ENCODE peak calls at places on chromosomes 6 and 20, in six cellular contexts. One of them, this sample, is unnamed.

GRCh38 chr6:30557683-30557981 is 537 bp downstream of the PRR3 start:
- DNase-seq in neuronal stem cell: no peak
- DNase-seq in IMR-90: no peak
- DNase-seq in trophoblast cell: no peak
- DNase-seq in H1: no peak
- DNase-seq in H9: no peak
- DNase-seq in this sample: no peak

GRCh38 chr6:15500901-15501805 is 161.7 kb downstream of the DTNBP1 start:
- DNase-seq in neuronal stem cell: no peak
- DNase-seq in trophoblast cell: no peak
- DNase-seq in H1: no peak
- DNase-seq in H9: no peak
- DNase-seq in IMR-90: no peak
- DNase-seq in this sample: no peak

GRCh38 chr6:119497988-119498727 is 148.6 kb upstream of the MAN1A1 start:
- DNase-seq in H1: no peak
- DNase-seq in trophoblast cell: no peak
- DNase-seq in IMR-90: no peak
- DNase-seq in H9: no peak
- DNase-seq in neuronal stem cell: no peak
- DNase-seq in this sample: no peak

GRCh38 chr20:24808616-24809015 is 140.5 kb upstream of the CST7 start:
- DNase-seq in IMR-90: no peak
- DNase-seq in H1: no peak
- DNase-seq in trophoblast cell: no peak
- DNase-seq in H9: no peak
- DNase-seq in neuronal stem cell: no peak
- DNase-seq in this sample: no peak

GRCh38 chr20:47730744-47731143 is 54.5 kb downstream of the SULF2 start:
- DNase-seq in trophoblast cell: no peak
- DNase-seq in H9: no peak
- DNase-seq in neuronal stem cell: no peak
- DNase-seq in IMR-90: no peak
- DNase-seq in H1: no peak
- DNase-seq in this sample: no peak

GRCh38 chr6:99026135-99026534 is 78.4 kb upstream of the FBXL4 start:
- DNase-seq in H1: no peak
- DNase-seq in IMR-90: no peak
- DNase-seq in neuronal stem cell: peak
- DNase-seq in trophoblast cell: no peak
- DNase-seq in H9: no peak
- DNase-seq in this sample: no peak

GRCh38 chr6:56552212-56553130 is 90.2 kb downstream of the DST start:
- DNase-seq in H1: no peak
- DNase-seq in H9: no peak
- DNase-seq in IMR-90: peak
- DNase-seq in neuronal stem cell: no peak
- DNase-seq in trophoblast cell: peak
- DNase-seq in this sample: peak

GRCh38 chr20:59611286-59611685 is 6.9 kb downstream of the PHACTR3 start:
- DNase-seq in H9: no peak
- DNase-seq in neuronal stem cell: no peak
- DNase-seq in IMR-90: no peak
- DNase-seq in trophoblast cell: no peak
- DNase-seq in H1: no peak
- DNase-seq in this sample: no peak

GRCh38 chr6:166559662-166560061 is 26.8 kb downstream of the RAMACL start:
- DNase-seq in H1: no peak
- DNase-seq in IMR-90: no peak
- DNase-seq in H9: no peak
- DNase-seq in trophoblast cell: no peak
- DNase-seq in neuronal stem cell: no peak
- DNase-seq in this sample: no peak

GRCh38 chr6:22041797-22042489 is 254.9 kb downstream of the PRL start:
- DNase-seq in H1: no peak
- DNase-seq in trophoblast cell: no peak
- DNase-seq in neuronal stem cell: no peak
- DNase-seq in H9: no peak
- DNase-seq in IMR-90: peak
- DNase-seq in this sample: no peak

GRCh38 chr6:110367825-110368224 is 9.7 kb upstream of the METTL24 start:
- DNase-seq in neuronal stem cell: no peak
- DNase-seq in H9: no peak
- DNase-seq in trophoblast cell: no peak
- DNase-seq in H1: no peak
- DNase-seq in IMR-90: no peak
- DNase-seq in this sample: no peak

GRCh38 chr6:34955447-34955846 is 66.4 kb downstream of the ANKS1A start:
- DNase-seq in IMR-90: no peak
- DNase-seq in trophoblast cell: no peak
- DNase-seq in H1: no peak
- DNase-seq in H9: no peak
- DNase-seq in neuronal stem cell: no peak
- DNase-seq in this sample: no peak

GRCh38 chr20:7967199-7967844 is 27.1 kb upstream of the HAO1 start:
- DNase-seq in H9: no peak
- DNase-seq in trophoblast cell: peak
- DNase-seq in IMR-90: peak
- DNase-seq in H1: no peak
- DNase-seq in neuronal stem cell: no peak
- DNase-seq in this sample: no peak

GRCh38 chr20:38999965-39000910 is 38.1 kb downstream of the DHX35 start:
- DNase-seq in neuronal stem cell: no peak
- DNase-seq in trophoblast cell: no peak
- DNase-seq in IMR-90: no peak
- DNase-seq in H9: no peak
- DNase-seq in H1: no peak
- DNase-seq in this sample: no peak

GRCh38 chr20:1802385-1803215 is 92.6 kb upstream of the SIRPA start:
- DNase-seq in IMR-90: peak
- DNase-seq in trophoblast cell: peak
- DNase-seq in neuronal stem cell: peak
- DNase-seq in H9: peak
- DNase-seq in H1: peak
- DNase-seq in this sample: peak

GRCh38 chr6:108167449-108167903 is 1.7 kb downstream of the NR2E1 start:
- DNase-seq in IMR-90: no peak
- DNase-seq in H1: peak
- DNase-seq in H9: peak
- DNase-seq in neuronal stem cell: peak
- DNase-seq in trophoblast cell: no peak
- DNase-seq in this sample: no peak

GRCh38 chr20:45230631-45231030 is 9.5 kb downstream of the SEMG2 start:
- DNase-seq in H1: no peak
- DNase-seq in neuronal stem cell: no peak
- DNase-seq in H9: no peak
- DNase-seq in trophoblast cell: no peak
- DNase-seq in IMR-90: no peak
- DNase-seq in this sample: no peak

GRCh38 chr6:125529061-125529460 is 220.4 kb upstream of the HEY2 start:
- DNase-seq in trophoblast cell: no peak
- DNase-seq in neuronal stem cell: no peak
- DNase-seq in IMR-90: no peak
- DNase-seq in H9: no peak
- DNase-seq in H1: no peak
- DNase-seq in this sample: no peak
- H2BK120ac ChIP-seq in trophoblast cell: peak
- H2BK120ac ChIP-seq in neuronal stem cell: no peak
- H2BK120ac ChIP-seq in IMR-90: no peak
- H2BK120ac ChIP-seq in H9: no peak
- H2BK120ac ChIP-seq in H1: no peak
- H2BK120ac ChIP-seq in this sample: no peak

DNA sequence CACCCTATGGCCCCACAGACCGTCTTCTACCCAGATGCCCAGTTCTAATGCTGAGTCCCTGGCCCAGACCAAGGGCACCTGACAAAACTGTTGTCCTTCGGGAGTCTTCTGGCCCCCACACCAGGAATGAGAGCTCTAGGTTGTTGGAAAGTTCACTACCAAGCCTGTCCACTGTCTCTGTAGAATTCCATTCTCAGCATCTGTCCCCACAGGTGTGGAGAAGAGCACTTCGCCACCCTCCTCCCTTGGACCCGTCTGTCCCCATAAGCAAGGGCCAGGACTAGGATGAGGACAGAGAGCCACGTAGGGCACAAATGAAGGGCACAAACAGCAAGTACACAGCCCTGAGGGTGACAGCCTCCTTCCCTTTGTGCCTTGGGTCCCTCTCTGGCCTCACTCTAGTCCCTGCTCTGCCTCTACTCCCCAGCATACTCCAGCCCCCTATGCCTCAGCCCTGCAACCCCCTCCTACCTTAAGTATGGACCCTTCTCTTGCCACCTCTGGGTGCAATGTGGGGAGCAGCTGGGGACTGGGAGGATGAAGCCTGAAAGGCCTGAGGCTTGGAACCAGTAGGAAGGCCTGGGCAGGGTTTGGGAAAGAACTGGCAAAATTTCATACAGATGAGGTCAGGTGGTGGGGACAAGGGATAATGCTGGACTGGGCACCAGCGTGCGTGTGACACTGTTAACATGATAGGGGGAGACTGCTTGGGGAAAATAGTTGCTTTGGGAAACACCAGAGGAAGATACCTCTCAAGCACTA is 4.3 kb downstream of the LZTS3 start:
- DNase-seq in H1: no peak
- DNase-seq in trophoblast cell: no peak
- DNase-seq in IMR-90: no peak
- DNase-seq in neuronal stem cell: no peak
- DNase-seq in H9: no peak
- DNase-seq in this sample: no peak
- H3K9ac ChIP-seq in H1: peak
- H3K9ac ChIP-seq in trophoblast cell: no peak
- H3K9ac ChIP-seq in IMR-90: no peak
- H3K9ac ChIP-seq in neuronal stem cell: peak
- H3K9ac ChIP-seq in H9: no peak
- H3K9ac ChIP-seq in this sample: no peak

GRCh38 chr6:129863664-129864063 is 2.5 kb upstream of the TMEM244 start:
- DNase-seq in trophoblast cell: no peak
- DNase-seq in H1: no peak
- DNase-seq in IMR-90: peak
- DNase-seq in neuronal stem cell: no peak
- DNase-seq in H9: no peak
- DNase-seq in this sample: peak

GRCh38 chr6:129866688-129867087 is 5.6 kb upstream of the TMEM244 start:
- DNase-seq in trophoblast cell: no peak
- DNase-seq in H9: no peak
- DNase-seq in neuronal stem cell: no peak
- DNase-seq in IMR-90: no peak
- DNase-seq in H1: no peak
- DNase-seq in this sample: no peak

GRCh38 chr6:129871220-129871619 is 10.1 kb upstream of the TMEM244 start:
- DNase-seq in H9: no peak
- DNase-seq in neuronal stem cell: no peak
- DNase-seq in trophoblast cell: no peak
- DNase-seq in H1: no peak
- DNase-seq in IMR-90: no peak
- DNase-seq in this sample: no peak

GRCh38 chr6:129865013-129865412 is 3.9 kb upstream of the TMEM244 start:
- DNase-seq in IMR-90: no peak
- DNase-seq in trophoblast cell: no peak
- DNase-seq in H1: no peak
- DNase-seq in neuronal stem cell: no peak
- DNase-seq in H9: no peak
- DNase-seq in this sample: no peak

DNA sequence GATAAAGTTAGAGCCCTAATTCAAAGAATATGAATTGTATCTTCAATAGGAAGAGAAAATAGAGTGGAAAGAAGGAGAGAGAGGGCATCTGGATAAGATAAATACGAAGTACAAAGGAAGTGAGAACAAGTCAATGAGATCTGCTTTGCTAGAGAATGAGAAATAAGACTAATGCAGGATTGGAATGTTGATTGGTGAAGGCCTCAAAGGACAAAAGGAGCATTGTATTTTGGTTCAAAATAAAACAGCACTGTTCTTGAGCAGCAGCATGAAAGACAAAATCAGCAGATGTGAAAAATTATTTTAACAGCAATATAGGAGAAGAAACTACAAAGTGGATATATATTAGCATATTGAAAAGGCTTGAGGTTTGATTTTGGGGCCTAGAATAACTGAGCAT is 5.1 kb upstream of the TMEM244 start:
- DNase-seq in trophoblast cell: no peak
- DNase-seq in H1: no peak
- DNase-seq in neuronal stem cell: no peak
- DNase-seq in H9: no peak
- DNase-seq in IMR-90: no peak
- DNase-seq in this sample: no peak
- H3K14ac ChIP-seq in trophoblast cell: no peak
- H3K14ac ChIP-seq in H1: no peak
- H3K14ac ChIP-seq in neuronal stem cell: no peak
- H3K14ac ChIP-seq in H9: no peak
- H3K14ac ChIP-seq in IMR-90: no peak
- H3K14ac ChIP-seq in this sample: no peak

GRCh38 chr6:27139753-27140522 is 107.6 kb upstream of the PRSS16 start:
- DNase-seq in trophoblast cell: no peak
- DNase-seq in H1: peak
- DNase-seq in H9: no peak
- DNase-seq in neuronal stem cell: no peak
- DNase-seq in IMR-90: peak
- DNase-seq in this sample: peak
- H2BK120ac ChIP-seq in trophoblast cell: no peak
- H2BK120ac ChIP-seq in H1: no peak
- H2BK120ac ChIP-seq in H9: no peak
- H2BK120ac ChIP-seq in neuronal stem cell: no peak
- H2BK120ac ChIP-seq in IMR-90: peak
- H2BK120ac ChIP-seq in this sample: peak